ENCODE peak calls at places on chromosome 10, in nine cellular contexts. One of them, this sample, is unnamed.

GRCh38 chr10:113458461-113458860 is 94.4 kb upstream of the HABP2 start:
- DNase-seq in aorta: no peak
- DNase-seq in GM12891: no peak
- DNase-seq in GM20000: no peak
- DNase-seq in ELR: no peak
- DNase-seq in non-pigmented ciliary epithelial cell: no peak
- DNase-seq in amniotic stem cell: no peak
- DNase-seq in MCF 10A: no peak
- DNase-seq in cardiac fibroblast: no peak
- DNase-seq in this sample: no peak

GRCh38 chr10:125159486-125159931 is 854 bp downstream of the CTBP2 start:
- DNase-seq in aorta: no peak
- DNase-seq in GM12891: no peak
- DNase-seq in GM20000: peak; percentile 74
- DNase-seq in ELR: peak; percentile 37
- DNase-seq in non-pigmented ciliary epithelial cell: no peak
- DNase-seq in amniotic stem cell: no peak
- DNase-seq in MCF 10A: no peak
- DNase-seq in cardiac fibroblast: no peak
- DNase-seq in this sample: no peak

GRCh38 chr10:7306147-7306546 is 104.7 kb downstream of the SFMBT2 start:
- DNase-seq in aorta: no peak
- DNase-seq in GM12891: no peak
- DNase-seq in GM20000: no peak
- DNase-seq in ELR: no peak
- DNase-seq in non-pigmented ciliary epithelial cell: no peak
- DNase-seq in amniotic stem cell: no peak
- DNase-seq in MCF 10A: no peak
- DNase-seq in cardiac fibroblast: no peak
- DNase-seq in this sample: peak; percentile 72

GRCh38 chr10:50937230-50937907 is 51.9 kb upstream of the A1CF start:
- DNase-seq in aorta: no peak
- DNase-seq in GM12891: no peak
- DNase-seq in GM20000: no peak
- DNase-seq in ELR: peak; percentile 52
- DNase-seq in non-pigmented ciliary epithelial cell: no peak
- DNase-seq in amniotic stem cell: peak; percentile 35
- DNase-seq in MCF 10A: peak; percentile 45
- DNase-seq in cardiac fibroblast: peak; percentile 72
- DNase-seq in this sample: peak; percentile 70

GRCh38 chr10:97426776-97427570 is 982 bp downstream of the PGAM1 start:
- DNase-seq in aorta: peak; percentile 57
- DNase-seq in GM12891: no peak
- DNase-seq in GM20000: no peak
- DNase-seq in ELR: peak; percentile 43
- DNase-seq in non-pigmented ciliary epithelial cell: no peak
- DNase-seq in amniotic stem cell: no peak
- DNase-seq in MCF 10A: no peak
- DNase-seq in cardiac fibroblast: peak; percentile 37
- DNase-seq in this sample: peak; percentile 33

GRCh38 chr10:51895209-51895608 is 195.8 kb upstream of the CSTF2T start:
- DNase-seq in aorta: peak; percentile 73
- DNase-seq in GM12891: no peak
- DNase-seq in GM20000: no peak
- DNase-seq in ELR: no peak
- DNase-seq in non-pigmented ciliary epithelial cell: no peak
- DNase-seq in amniotic stem cell: no peak
- DNase-seq in MCF 10A: peak; percentile 72
- DNase-seq in cardiac fibroblast: peak; percentile 87
- DNase-seq in this sample: no peak

GRCh38 chr10:73649876-73650536 is 5.8 kb downstream of the SYNPO2L start:
- DNase-seq in aorta: no peak
- DNase-seq in GM12891: no peak
- DNase-seq in GM20000: no peak
- DNase-seq in ELR: peak; percentile 68
- DNase-seq in non-pigmented ciliary epithelial cell: no peak
- DNase-seq in amniotic stem cell: no peak
- DNase-seq in MCF 10A: no peak
- DNase-seq in cardiac fibroblast: no peak
- DNase-seq in this sample: no peak

GRCh38 chr10:16843252-16843870 is 26.1 kb upstream of the RSU1 start:
- DNase-seq in aorta: no peak
- DNase-seq in GM12891: no peak
- DNase-seq in GM20000: peak; percentile 21
- DNase-seq in ELR: peak; percentile 93
- DNase-seq in non-pigmented ciliary epithelial cell: peak; percentile 57
- DNase-seq in amniotic stem cell: peak; percentile 83
- DNase-seq in MCF 10A: peak; percentile 74
- DNase-seq in cardiac fibroblast: peak; percentile 91
- DNase-seq in this sample: peak; percentile 94

GRCh38 chr10:6033954-6034353 is 28.2 kb downstream of the IL2RA start:
- DNase-seq in aorta: no peak
- DNase-seq in GM12891: no peak
- DNase-seq in GM20000: no peak
- DNase-seq in ELR: peak; percentile 10
- DNase-seq in non-pigmented ciliary epithelial cell: no peak
- DNase-seq in amniotic stem cell: no peak
- DNase-seq in MCF 10A: no peak
- DNase-seq in cardiac fibroblast: peak; percentile 46
- DNase-seq in this sample: no peak

GRCh38 chr10:67696029-67696428 is at the start of gene CTNNA3:
- DNase-seq in aorta: no peak
- DNase-seq in GM12891: no peak
- DNase-seq in GM20000: peak; percentile 23
- DNase-seq in ELR: no peak
- DNase-seq in non-pigmented ciliary epithelial cell: no peak
- DNase-seq in amniotic stem cell: no peak
- DNase-seq in MCF 10A: no peak
- DNase-seq in cardiac fibroblast: no peak
- DNase-seq in this sample: no peak

GRCh38 chr10:86647773-86648705 is 6.3 kb upstream of the OPN4 start:
- DNase-seq in aorta: no peak
- DNase-seq in GM12891: no peak
- DNase-seq in GM20000: no peak
- DNase-seq in ELR: peak; percentile 90
- DNase-seq in non-pigmented ciliary epithelial cell: no peak
- DNase-seq in amniotic stem cell: peak; percentile 34
- DNase-seq in MCF 10A: peak; percentile 55
- DNase-seq in cardiac fibroblast: no peak
- DNase-seq in this sample: no peak